ENCODE peak calls at places on chromosomes 1 and 21, in five cellular contexts. One of them, this sample, is unnamed.

GRCh38 chr1:4652631-4653327 is 1.6 kb upstream of the AJAP1 start:
- DNase-seq in IMR-90: no peak
- DNase-seq in naive thymus-derived CD4-positive, alpha-beta T cell: peak; percentile 5
- DNase-seq in EL: peak; percentile 3
- DNase-seq in T-helper 1 cell: no peak
- DNase-seq in this sample: peak; percentile 68

GRCh38 chr1:1352784-1353388 is 3.7 kb upstream of the DVL1 start:
- DNase-seq in IMR-90: no peak
- DNase-seq in naive thymus-derived CD4-positive, alpha-beta T cell: no peak
- DNase-seq in EL: no peak
- DNase-seq in T-helper 1 cell: no peak
- DNase-seq in this sample: no peak

GRCh38 chr1:180057883-180058396 is 96.7 kb upstream of the QSOX1 start:
- DNase-seq in IMR-90: no peak
- DNase-seq in naive thymus-derived CD4-positive, alpha-beta T cell: no peak
- DNase-seq in EL: no peak
- DNase-seq in T-helper 1 cell: no peak
- DNase-seq in this sample: no peak

GRCh38 chr1:51622455-51622913 is 5.6 kb downstream of the OSBPL9 start:
- DNase-seq in IMR-90: peak; percentile 80
- DNase-seq in naive thymus-derived CD4-positive, alpha-beta T cell: no peak
- DNase-seq in EL: peak; percentile 75
- DNase-seq in T-helper 1 cell: no peak
- DNase-seq in this sample: no peak

GRCh38 chr1:203097001-203097400 is 11.2 kb upstream of the MYOG start:
- DNase-seq in IMR-90: no peak
- DNase-seq in naive thymus-derived CD4-positive, alpha-beta T cell: no peak
- DNase-seq in EL: no peak
- DNase-seq in T-helper 1 cell: no peak
- DNase-seq in this sample: no peak

GRCh38 chr1:24996456-24996855 is 66.4 kb upstream of the RUNX3 start:
- DNase-seq in IMR-90: no peak
- DNase-seq in naive thymus-derived CD4-positive, alpha-beta T cell: no peak
- DNase-seq in EL: no peak
- DNase-seq in T-helper 1 cell: no peak
- DNase-seq in this sample: peak; percentile 17

GRCh38 chr1:161068306-161069200 is 1.1 kb downstream of the ARHGAP30 start:
- DNase-seq in IMR-90: no peak
- DNase-seq in naive thymus-derived CD4-positive, alpha-beta T cell: peak; percentile 78
- DNase-seq in EL: peak; percentile 20
- DNase-seq in T-helper 1 cell: peak; percentile 73
- DNase-seq in this sample: peak; percentile 83

GRCh38 chr1:48019714-48020315 is 22.6 kb upstream of the TRABD2B start:
- DNase-seq in IMR-90: no peak
- DNase-seq in naive thymus-derived CD4-positive, alpha-beta T cell: no peak
- DNase-seq in EL: no peak
- DNase-seq in T-helper 1 cell: no peak
- DNase-seq in this sample: peak; percentile 69

GRCh38 chr21:24470852-24471251 is 1136.4 kb downstream of the MRPL39 start:
- DNase-seq in IMR-90: no peak
- DNase-seq in naive thymus-derived CD4-positive, alpha-beta T cell: no peak
- DNase-seq in EL: no peak
- DNase-seq in T-helper 1 cell: no peak
- DNase-seq in this sample: no peak